ENCODE peak calls at places on chromosomes 16 and 17, in four cellular contexts. I is H1, R is adrenal gland, J is transverse colon. C is an unnamed sample.

GRCh38 chr16:87628940-87629339 is 26.6 kb downstream of the JPH3 start:
- DNase-seq in I (no peak), R (peak; percentile 96), J (no peak), C (no peak)

GRCh38 chr16:70638814-70639792 is 7.3 kb upstream of the IL34 start:
- DNase-seq in I (no peak), R (peak; percentile 60), J (peak; percentile 31), C (peak; percentile 84)

GRCh38 chr17:72446525-72447250 is 325.9 kb downstream of the SOX9 start:
- DNase-seq in I (no peak), R (no peak), J (peak; percentile 84), C (no peak)

GRCh38 chr17:67239597-67239996 is 5.4 kb downstream of the HELZ start:
- DNase-seq in I (no peak), R (no peak), J (no peak), C (no peak)

GRCh38 chr16:23304620-23305019 is 2.5 kb downstream of the SCNN1B start:
- DNase-seq in I (no peak), R (no peak), J (no peak), C (no peak)

GRCh38 chr16:28180660-28181556 is 30.9 kb downstream of the XPO6 start:
- DNase-seq in I (no peak), R (no peak), J (no peak), C (no peak)

GRCh38 chr17:28745052-28745776 is 1.4 kb downstream of the TRAF4 start:
- DNase-seq in I (no peak), R (peak; percentile 41), J (peak; percentile 67), C (peak; percentile 83)

GRCh38 chr17:7857724-7858486 is at the start of gene CYB5D1:
- DNase-seq in I (no peak), R (peak; percentile 95), J (peak; percentile 93), C (peak; percentile 97)

GRCh38 chr17:37826497-37827115 is 81.7 kb upstream of the HNF1B start:
- DNase-seq in I (no peak), R (peak; percentile 47), J (no peak), C (no peak)

GRCh38 chr16:10076037-10076436 is 106.2 kb downstream of the GRIN2A start:
- DNase-seq in I (no peak), R (no peak), J (no peak), C (no peak)

GRCh38 chr17:81064746-81065475 is 30.0 kb downstream of the BAIAP2 start:
- DNase-seq in I (no peak), R (no peak), J (no peak), C (no peak)

GRCh38 chr17:63039899-63040602 is 74.0 kb downstream of the TANC2 start:
- DNase-seq in I (no peak), R (no peak), J (no peak), C (no peak)

GRCh38 chr17:43917348-43918025 is 10.2 kb upstream of the MPP2 start:
- DNase-seq in I (no peak), R (no peak), J (peak; percentile 50), C (no peak)

GRCh38 chr16:72458035-72458434 is 286.1 kb upstream of the PMFBP1 start:
- DNase-seq in I (no peak), R (no peak), J (no peak), C (no peak)

GRCh38 chr16:84529607-84530006 is 25.1 kb upstream of the MEAK7 start:
- DNase-seq in I (no peak), R (no peak), J (no peak), C (no peak)

DNA sequence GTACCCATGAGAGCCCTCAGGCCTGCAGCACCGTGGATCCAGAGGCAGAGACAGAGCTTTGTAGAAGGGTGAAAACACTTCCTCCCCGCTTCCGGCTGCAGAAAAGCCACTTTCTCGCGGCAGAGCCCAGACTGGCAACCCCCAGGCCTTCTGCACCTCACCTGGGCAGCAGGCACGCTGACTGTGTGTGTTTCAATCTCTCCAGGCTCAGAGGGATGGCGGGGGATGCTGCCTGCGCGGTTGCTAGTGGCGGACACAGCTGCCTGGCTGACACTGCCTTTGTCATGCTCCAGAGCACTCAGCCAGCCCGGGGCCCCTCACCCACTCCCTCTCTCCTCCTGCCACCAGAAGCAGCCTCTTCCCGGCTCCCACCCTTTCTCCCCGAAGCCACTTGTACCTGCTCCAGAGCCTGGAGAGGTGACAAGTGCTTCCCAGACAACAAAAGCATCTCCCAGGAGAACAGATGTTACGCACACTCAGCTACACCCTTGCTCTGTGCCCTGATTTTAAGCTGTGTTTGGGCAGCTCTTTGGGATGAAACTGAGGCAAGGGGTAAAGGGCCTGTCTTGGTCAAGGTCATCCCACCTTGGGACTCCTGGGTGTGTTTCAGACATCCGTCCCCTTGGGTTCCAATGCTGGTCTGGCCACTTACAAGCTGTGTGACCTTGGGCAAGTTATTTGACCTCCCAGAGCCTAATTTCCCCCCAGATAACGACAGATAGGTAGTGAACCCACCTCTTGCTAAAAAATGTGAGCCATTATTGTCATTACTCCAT is 9.2 kb upstream of the GLIS2 start:
- DNase-seq in I (no peak), R (no peak), J (no peak), C (peak; percentile 69)
- TF ChIP-seq POLR2A in I (no peak), R (no peak), J (no peak), C (no peak)

GRCh38 chr17:8890671-8891070 is 23.2 kb upstream of the PIK3R6 start:
- DNase-seq in I (no peak), R (no peak), J (no peak), C (no peak)

GRCh38 chr17:8888704-8889302 is 21.3 kb upstream of the PIK3R6 start:
- DNase-seq in I (no peak), R (no peak), J (no peak), C (no peak)

GRCh38 chr17:8889458-8890210 is 22.2 kb upstream of the PIK3R6 start:
- DNase-seq in I (no peak), R (no peak), J (no peak), C (no peak)

GRCh38 chr17:8885968-8886674 is 18.6 kb upstream of the PIK3R6 start:
- DNase-seq in I (no peak), R (no peak), J (no peak), C (no peak)

DNA sequence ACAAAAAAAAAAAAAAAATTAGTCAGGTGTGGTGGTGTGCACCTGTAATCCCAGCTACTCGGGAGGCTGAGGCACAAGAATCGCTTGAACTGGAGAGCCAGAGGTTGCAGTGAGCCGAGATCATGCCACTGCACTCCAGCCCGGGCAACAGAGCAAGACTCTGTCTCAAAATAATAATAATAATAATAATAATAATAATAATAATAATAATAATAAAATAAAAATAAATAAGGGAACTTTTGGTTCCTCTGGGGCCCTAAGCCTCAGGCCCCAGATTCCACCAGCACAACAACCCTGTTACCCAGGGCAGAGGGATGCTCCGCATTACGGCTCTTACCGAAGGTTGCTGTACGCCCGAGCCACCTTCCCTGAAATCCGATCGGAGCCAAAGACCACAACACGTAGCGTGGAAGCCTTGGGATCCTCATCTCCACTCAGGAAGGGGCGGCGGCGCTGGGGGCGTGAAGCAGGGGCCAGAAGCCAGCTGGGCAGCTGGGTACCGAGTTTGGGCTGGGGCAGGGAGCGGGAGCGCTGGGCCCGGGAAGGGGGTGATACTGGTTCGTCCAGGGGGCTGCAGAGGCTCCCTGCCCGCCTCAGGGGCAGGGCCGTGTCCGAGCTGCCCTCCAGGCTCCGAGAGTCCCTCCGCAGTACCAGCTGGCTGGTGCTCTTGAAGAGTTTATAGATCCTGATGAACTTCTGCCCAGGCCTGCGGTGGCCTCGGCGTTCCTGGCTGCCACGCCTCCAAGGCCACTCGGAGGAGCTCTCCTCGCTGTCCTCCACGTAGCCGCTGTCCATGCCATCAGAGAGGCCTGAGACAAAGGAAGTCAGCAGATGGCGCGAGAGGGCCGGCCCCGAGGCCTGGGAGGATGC is 20.6 kb upstream of the PIK3R6 start:
- DNase-seq in I (no peak), R (peak; percentile 82), J (no peak), C (no peak)
- TF ChIP-seq CTCF in I (peak; percentile 71), R (peak; percentile 29), J (no peak), C (no peak)

GRCh38 chr17:70128727-70129238 is 40.5 kb upstream of the KCNJ2 start:
- DNase-seq in I (no peak), R (no peak), J (no peak), C (no peak)
- H3K9me3 ChIP-seq in I (no peaks in the 10 kb centered on the region), R (no peaks in the 10 kb centered on the region), J (no peaks in the 10 kb centered on the region), C (no peaks in the 10 kb centered on the region)

GRCh38 chr17:48819466-48819865 is 2.4 kb upstream of the TTLL6 start:
- DNase-seq in I (no peak), R (no peak), J (no peak), C (no peak)

GRCh38 chr17:48816438-48816773 is 623 bp downstream of the TTLL6 start:
- DNase-seq in I (no peak), R (no peak), J (no peak), C (no peak)

GRCh38 chr17:48814504-48814903 is 2.5 kb downstream of the TTLL6 start:
- DNase-seq in I (no peak), R (peak; percentile 43), J (peak; percentile 73), C (no peak)

GRCh38 chr17:48818361-48818841 is 1.4 kb upstream of the TTLL6 start:
- DNase-seq in I (no peak), R (no peak), J (no peak), C (no peak)

DNA sequence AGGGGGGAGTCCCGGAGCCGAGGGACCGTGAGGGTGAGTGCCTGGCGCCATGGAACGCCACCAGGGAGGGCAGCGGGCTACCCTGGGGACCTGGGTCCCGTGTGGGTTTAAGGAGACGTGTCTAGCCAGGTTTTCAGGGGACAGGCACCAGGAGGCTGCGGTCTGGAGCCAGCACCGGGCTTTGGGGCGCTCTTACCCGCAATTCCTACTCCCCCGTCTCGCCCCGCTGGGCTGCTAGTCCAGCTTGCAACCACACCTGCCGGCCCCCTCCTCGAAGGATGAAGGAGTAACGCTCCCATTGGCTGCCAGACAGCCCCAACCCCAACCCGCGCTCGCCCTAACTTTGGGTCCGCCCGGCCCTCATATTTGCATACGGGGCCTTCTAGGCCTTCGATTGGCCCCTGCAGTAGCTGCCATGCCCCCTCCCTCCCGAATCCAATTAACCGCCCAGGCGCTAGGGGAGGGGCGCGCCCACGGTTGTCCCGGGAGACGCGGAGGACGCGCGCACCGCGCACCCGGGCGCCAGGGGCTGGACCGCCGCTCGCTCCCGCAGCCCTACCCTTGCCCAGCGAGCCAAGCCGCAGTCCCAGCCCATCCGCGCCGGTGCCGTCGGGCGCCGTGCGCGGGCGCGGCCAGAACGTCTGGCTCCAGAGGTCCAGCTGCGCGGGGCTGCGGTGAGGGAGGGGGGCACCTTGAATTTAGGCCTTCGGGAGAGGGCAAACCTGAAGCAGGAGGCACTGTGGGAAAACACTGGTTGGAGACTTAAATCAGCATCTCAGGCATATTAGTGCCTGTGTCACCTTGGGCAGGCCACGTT is at the start of gene TTLL6:
- DNase-seq in I (peak; percentile 89), R (peak; percentile 88), J (peak; percentile 94), C (peak; percentile 88)
- TF ChIP-seq POLR2A in I (peak; percentile 87), R (no peak), J (peak; percentile 61), C (no peak)

DNA sequence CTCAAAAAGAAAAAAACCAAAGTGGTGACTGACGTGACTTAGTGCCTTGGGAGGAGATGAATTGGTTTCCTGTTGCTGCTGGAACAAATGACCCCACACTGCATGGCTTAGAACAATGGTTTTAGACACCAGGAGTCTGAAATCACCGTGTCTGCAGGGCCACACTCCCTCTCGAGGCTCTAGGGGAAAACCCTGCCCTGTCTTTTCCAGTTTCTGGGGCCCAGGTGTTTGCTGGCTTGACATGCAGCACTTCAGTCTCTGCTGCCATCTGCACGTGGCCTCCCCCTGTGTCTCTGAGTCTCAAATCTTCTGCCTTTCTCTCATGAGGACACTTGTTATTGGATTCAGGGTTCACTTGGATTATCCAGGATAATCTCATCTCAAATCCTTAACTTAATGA is 323.8 kb upstream of the TNRC6C start:
- DNase-seq in I (no peak), R (no peak), J (peak; percentile 20), C (no peak)
- TF ChIP-seq CTCF in I (no peak), R (no peak), J (no peak), C (no peak)

DNA sequence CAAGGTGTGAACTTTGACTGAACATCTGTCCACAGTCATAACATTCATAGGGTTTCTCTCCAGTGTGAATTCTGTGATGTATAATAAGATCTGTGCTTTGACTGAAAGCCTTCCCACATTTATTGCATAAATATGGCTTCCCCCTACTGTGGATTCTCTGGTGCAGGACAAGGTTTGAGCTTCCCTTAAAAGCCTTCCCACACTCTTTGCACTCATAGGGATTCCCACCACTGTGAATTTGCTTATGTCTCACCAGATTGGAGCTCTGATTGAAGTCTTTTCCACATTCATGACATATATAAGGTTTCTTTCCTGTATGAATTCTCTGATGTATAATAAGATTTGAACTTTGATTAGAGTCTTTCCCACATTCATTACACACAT is 8.3 kb downstream of the ZNF594 start:
- DNase-seq in I (no peak), R (no peak), J (no peak), C (no peak)
- H3K9me3 ChIP-seq in I (peaks cover 90% of the 10 kb centered on the region), R (peaks cover 27% of the 10 kb centered on the region), J (peaks cover 92% of the 10 kb centered on the region), C (peaks cover 76% of the 10 kb centered on the region)